ENCODE peak calls at places on chromosomes 11 and 22, in four cellular contexts. D, B, X and Q are unnamed samples.

GRCh38 chr22:42228480-42228879 is 42.0 kb downstream of the TCF20 start:
- DNase-seq in B (no peak), D (no peak), X (no peak), Q (no peak)

GRCh38 chr11:133115099-133115498 is 417.2 kb downstream of the OPCML start:
- DNase-seq in D (no peak), B (no peak), X (no peak), Q (no peak)

GRCh38 chr11:69210660-69211035 is 54.9 kb downstream of the SMIM38 start:
- DNase-seq in B (no peak), D (no peak), X (no peak), Q (no peak)

GRCh38 chr11:93820085-93820710 is 30.2 kb downstream of the VSTM5 start:
- DNase-seq in B (no peak), X (no peak), D (no peak), Q (no peak)

GRCh38 chr11:74842967-74843366 is 94.3 kb downstream of the RNF169 start:
- DNase-seq in X (no peak), B (no peak), D (no peak), Q (no peak)

GRCh38 chr11:44934735-44935250 is 15.9 kb downstream of the TP53I11 start:
- DNase-seq in B (no peak), D (no peak), X (no peak), Q (no peak)

GRCh38 chr11:819129-819931 is 616 bp downstream of the PNPLA2 start:
- DNase-seq in B (peak; percentile 89), D (peak; percentile 95), X (peak; percentile 95), Q (peak; percentile 93)

GRCh38 chr11:76657139-76657823 is 13.3 kb downstream of the LRRC32 start:
- DNase-seq in X (no peak), D (no peak), B (peak; percentile 21), Q (no peak)

GRCh38 chr11:78379039-78379670 is 38.5 kb downstream of the GAB2 start:
- DNase-seq in B (no peak), X (no peak), D (no peak), Q (no peak)

GRCh38 chr11:120590472-120590871 is 78.9 kb downstream of the GRIK4 start:
- DNase-seq in D (no peak), B (no peak), X (no peak), Q (no peak)

GRCh38 chr11:100727410-100727809 is 40.3 kb downstream of the ARHGAP42 start:
- DNase-seq in X (no peak), B (no peak), D (no peak), Q (no peak)

GRCh38 chr11:132683602-132684001 is 848.7 kb downstream of the OPCML start:
- DNase-seq in X (no peak), D (no peak), B (no peak), Q (no peak)

GRCh38 chr22:45604239-45604711 is 67.4 kb upstream of the ATXN10 start:
- DNase-seq in B (peak; percentile 51), X (no peak), D (no peak), Q (no peak)

GRCh38 chr22:28369849-28370248 is 309.8 kb downstream of the TTC28 start:
- DNase-seq in X (no peak), D (peak; percentile 26), B (no peak), Q (no peak)

GRCh38 chr11:15687342-15687741 is 572.6 kb downstream of the INSC start:
- DNase-seq in B (no peak), D (no peak), X (no peak), Q (no peak)

GRCh38 chr11:107665016-107665415 is 46.8 kb downstream of the SLN start:
- DNase-seq in D (no peak), X (no peak), B (no peak), Q (no peak)

GRCh38 chr11:45485070-45485716 is 180.2 kb downstream of the CHST1 start:
- DNase-seq in D (no peak), B (no peak), X (no peak), Q (no peak)

GRCh38 chr11:103609117-103610066 is 427.0 kb upstream of the DDI1 start:
- DNase-seq in D (no peak), B (no peak), X (no peak), Q (no peak)

GRCh38 chr22:39496131-39496838 is 5.8 kb upstream of the MIEF1 start:
- DNase-seq in X (peak; percentile 77), D (peak; percentile 77), B (peak; percentile 72), Q (peak; percentile 68)

GRCh38 chr22:38758276-38758945 is 2.6 kb upstream of the SUN2 start:
- DNase-seq in X (peak; percentile 31), D (peak; percentile 32), B (no peak), Q (no peak)

GRCh38 chr11:24386551-24387404 is 110.1 kb upstream of the LUZP2 start:
- DNase-seq in D (peak; percentile 5), B (no peak), X (no peak), Q (no peak)

GRCh38 chr11:8638300-8638699 is 44.2 kb downstream of the TRIM66 start:
- DNase-seq in D (no peak), X (no peak), B (no peak), Q (no peak)

GRCh38 chr22:38792833-38793232 is 1.1 kb downstream of the DNAL4 start:
- DNase-seq in B (no peak), X (no peak), D (no peak), Q (no peak)

GRCh38 chr22:24532075-24532474 is 22.9 kb downstream of the GUCD1 start:
- DNase-seq in X (no peak), B (no peak), D (no peak), Q (no peak)

GRCh38 chr22:42536166-42536565 is 16.6 kb upstream of the RRP7A start:
- DNase-seq in D (no peak), X (no peak), B (no peak), Q (no peak)

GRCh38 chr11:1504581-1505290 is 18.2 kb upstream of the MOB2 start:
- DNase-seq in X (peak; percentile 15), D (no peak), B (no peak), Q (no peak)

GRCh38 chr22:25493794-25494193 is 70.7 kb upstream of the GRK3 start:
- DNase-seq in X (no peak), B (no peak), D (no peak), Q (no peak)

GRCh38 chr11:27703453-27703852 is 3.2 kb upstream of the BDNF start:
- DNase-seq in B (no peak), X (no peak), D (no peak), Q (no peak)

GRCh38 chr11:57974830-57975229 is 48.9 kb upstream of the OR9Q1 start:
- DNase-seq in D (no peak), B (no peak), X (no peak), Q (no peak)

GRCh38 chr11:78000193-78000592 is 5.7 kb upstream of the INTS4 start:
- DNase-seq in X (peak; percentile 40), B (no peak), D (peak; percentile 50), Q (no peak)

GRCh38 chr11:80097146-80097545 is 656.3 kb upstream of the TENM4 start:
- DNase-seq in X (no peak), B (no peak), D (no peak), Q (no peak)

GRCh38 chr11:69884286-69884685 is 65.1 kb upstream of the FGF3 start:
- DNase-seq in X (no peak), B (no peak), D (no peak), Q (peak; percentile 63)

GRCh38 chr22:28923826-28924732 is 40.7 kb downstream of the ZNRF3 start:
- DNase-seq in B (no peak), D (peak; percentile 47), X (peak; percentile 74), Q (peak; percentile 78)

GRCh38 chr11:123527947-123528346 is 97.9 kb downstream of the GRAMD1B start:
- DNase-seq in X (no peak), D (no peak), B (no peak), Q (no peak)

DNA sequence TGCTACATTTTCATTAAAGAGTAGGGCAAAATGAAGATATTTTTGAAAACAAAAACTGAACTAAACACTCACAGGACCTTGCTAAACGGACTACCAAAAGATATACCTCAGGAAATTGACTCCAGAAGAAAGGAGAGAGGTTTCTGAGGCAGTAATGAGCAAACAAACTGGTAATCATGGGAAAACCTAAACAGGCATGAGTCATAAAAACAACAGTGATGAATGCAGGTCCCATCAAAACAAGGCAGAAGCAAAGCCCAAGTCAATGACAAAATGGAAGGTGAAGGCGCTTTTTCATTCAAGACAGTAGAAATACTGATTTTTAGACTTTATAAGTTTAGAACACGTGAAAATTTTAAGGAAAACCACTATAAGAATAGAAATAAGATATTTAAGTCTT is 104.5 kb downstream of the EFCAB6 start:
- DNase-seq in D (no peak), X (no peak), B (no peak), Q (no peak)
- H3K4me1 ChIP-seq in D (no peaks in the 10 kb centered on the region), X (no peaks in the 10 kb centered on the region), B (no peaks in the 10 kb centered on the region), Q (no peaks in the 10 kb centered on the region)

GRCh38 chr11:73382747-73383146 is 6.5 kb downstream of the RELT start:
- DNase-seq in X (no peak), D (no peak), B (no peak), Q (no peak)

GRCh38 chr11:73382183-73382582 is 6.0 kb downstream of the RELT start:
- DNase-seq in B (no peak), X (no peak), D (no peak), Q (peak; percentile 49)

GRCh38 chr11:73384531-73384870 is 8.3 kb downstream of the RELT start:
- DNase-seq in D (no peak), B (no peak), X (no peak), Q (no peak)

GRCh38 chr11:73384127-73384441 is 7.9 kb downstream of the RELT start:
- DNase-seq in B (no peak), D (no peak), X (no peak), Q (no peak)

GRCh38 chr11:73383249-73384126 is 7.3 kb downstream of the RELT start:
- DNase-seq in D (no peak), B (no peak), X (no peak), Q (no peak)
- H3K4me1 ChIP-seq in D (peaks cover 11% of the 10 kb centered on the region), B (no peaks in the 10 kb centered on the region), X (peaks cover 8% of the 10 kb centered on the region), Q (peaks cover 67% of the 10 kb centered on the region)

GRCh38 chr11:6660712-6661111 is 5.1 kb upstream of the DCHS1 start:
- DNase-seq in B (no peak), X (no peak), D (no peak), Q (no peak)
- H3K4me1 ChIP-seq in B (no peaks in the 10 kb centered on the region), X (no peaks in the 10 kb centered on the region), D (no peaks in the 10 kb centered on the region), Q (no peaks in the 10 kb centered on the region)

DNA sequence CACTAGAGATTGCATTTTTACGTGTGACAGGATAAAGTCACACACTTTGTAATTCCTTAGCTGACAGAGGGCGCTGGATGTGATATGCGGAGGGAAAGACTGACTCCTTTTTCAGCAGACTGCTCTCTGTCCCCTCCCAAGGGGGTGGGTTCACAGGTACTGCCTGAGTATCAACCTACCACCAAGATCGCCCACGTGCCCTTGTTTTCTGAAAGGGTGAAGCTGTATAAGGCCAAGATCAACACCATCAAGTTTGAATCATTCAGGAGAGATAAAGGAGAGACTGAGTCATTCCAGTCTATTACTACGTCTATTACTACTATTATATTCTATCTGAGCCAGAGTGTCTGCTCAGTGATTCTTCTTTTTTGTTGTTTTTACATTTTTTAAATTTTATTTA is 30.7 kb downstream of the BUD13 start:
- DNase-seq in B (no peak), D (no peak), X (no peak), Q (peak; percentile 19)
- H3K4me1 ChIP-seq in B (no peaks in the 10 kb centered on the region), D (no peaks in the 10 kb centered on the region), X (no peaks in the 10 kb centered on the region), Q (no peaks in the 10 kb centered on the region)